ENCODE peak calls at places on chromosomes 16 and 17, in nine cellular contexts. F is cardiac muscle cell, C is ureter, I is mucosa of descending colon, L is left colon, X is GM04504, T is T-helper 1 cell, K is RPMI8226, M is hepatocyte. P is an unnamed sample.

GRCh38 chr16:84292032-84292431 is 2.6 kb upstream of the WFDC1 start:
- DNase-seq in F (no peak), C (no peak), I (no peak), L (no peak), X (no peak), T (no peak), K (no peak), M (no peak), P (no peak)

GRCh38 chr17:44001461-44001920 is 2.9 kb upstream of the NAGS start:
- DNase-seq in F (no peak), C (no peak), I (peak; percentile 17), L (no peak), X (no peak), T (no peak), K (no peak), M (peak; percentile 35), P (no peak)

GRCh38 chr17:83053021-83053778 is 26.2 kb upstream of the METRNL start:
- DNase-seq in F (peak; percentile 25), C (peak; percentile 47), I (no peak), L (no peak), X (no peak), T (no peak), K (no peak), M (no peak), P (peak; percentile 44)

GRCh38 chr16:81136331-81137011 is 40.3 kb upstream of the GCSH start:
- DNase-seq in F (no peak), C (no peak), I (no peak), L (no peak), X (no peak), T (no peak), K (no peak), M (no peak), P (no peak)

GRCh38 chr17:81831957-81832607 is 1.0 kb downstream of the MCRIP1 start:
- DNase-seq in F (no peak), C (no peak), I (no peak), L (no peak), X (no peak), T (peak; percentile 32), K (peak; percentile 56), M (no peak), P (no peak)

GRCh38 chr16:48918520-48919258 is 308.7 kb upstream of the N4BP1 start:
- DNase-seq in F (no peak), C (peak; percentile 17), I (no peak), L (no peak), X (no peak), T (no peak), K (no peak), M (no peak), P (no peak)

GRCh38 chr16:30874244-30874820 is 19.5 kb downstream of the BCL7C start:
- DNase-seq in F (no peak), C (no peak), I (no peak), L (no peak), X (no peak), T (no peak), K (peak; percentile 28), M (peak; percentile 19), P (no peak)

GRCh38 chr16:86398201-86398600 is 112.1 kb upstream of the FOXF1 start:
- DNase-seq in F (no peak), C (no peak), I (no peak), L (no peak), X (no peak), T (no peak), K (no peak), M (no peak), P (no peak)

GRCh38 chr17:76262732-76263344 is 2.3 kb upstream of the UBALD2 start:
- DNase-seq in F (no peak), C (peak; percentile 65), I (peak; percentile 88), L (peak; percentile 86), X (no peak), T (no peak), K (peak; percentile 86), M (peak; percentile 68), P (no peak)

GRCh38 chr17:7060165-7060890 is 16.4 kb upstream of the SLC16A11 start:
- DNase-seq in F (peak; percentile 62), C (no peak), I (no peak), L (no peak), X (no peak), T (no peak), K (no peak), M (no peak), P (peak; percentile 41)